ENCODE peak calls at places on chromosomes 1 and 21, in five cellular contexts. Z is HCT116, F is fibroblast of lung, P is mammary epithelial cell, B is MM.1S. S is an unnamed sample.

GRCh38 chr1:168653567-168653966 is 75.4 kb downstream of the DPT start:
- DNase-seq in Z (no peak), F (peak; percentile 89), P (peak; percentile 46), B (no peak), S (peak; percentile 85)

GRCh38 chr1:231799363-231799986 is 172.9 kb downstream of the DISC1 start:
- DNase-seq in Z (no peak), F (peak; percentile 60), P (no peak), B (no peak), S (peak; percentile 51)

GRCh38 chr1:59669752-59670312 is 144.9 kb upstream of the HOOK1 start:
- DNase-seq in Z (no peak), F (peak; percentile 77), P (peak; percentile 34), B (no peak), S (peak; percentile 66)

GRCh38 chr1:237181731-237182317 is 139.8 kb downstream of the RYR2 start:
- DNase-seq in Z (no peak), F (peak; percentile 1), P (no peak), B (no peak), S (no peak)

GRCh38 chr1:100428160-100428559 is 75.9 kb downstream of the CDC14A start:
- DNase-seq in Z (no peak), F (peak; percentile 5), P (no peak), B (no peak), S (no peak)

GRCh38 chr1:213374369-213374768 is 323.3 kb downstream of the RPS6KC1 start:
- DNase-seq in Z (peak; percentile 40), F (peak; percentile 21), P (peak; percentile 23), B (peak; percentile 68), S (peak; percentile 4)

GRCh38 chr1:30627994-30628393 is 95.4 kb downstream of the MATN1 start:
- DNase-seq in Z (no peak), F (no peak), P (no peak), B (no peak), S (no peak)

GRCh38 chr1:24152631-24153494 is 9.9 kb upstream of the IL22RA1 start:
- DNase-seq in Z (no peak), F (no peak), P (no peak), B (no peak), S (no peak)

GRCh38 chr1:186325239-186325638 is 49.8 kb downstream of the TPR start:
- DNase-seq in Z (peak; percentile 2), F (peak; percentile 11), P (no peak), B (no peak), S (no peak)

GRCh38 chr1:246724001-246724724 is at the start of gene SCCPDH:
- DNase-seq in Z (no peak), F (peak; percentile 70), P (peak; percentile 47), B (peak; percentile 72), S (peak; percentile 49)

GRCh38 chr1:91018006-91018405 is 3.8 kb downstream of the ZNF644 start:
- DNase-seq in Z (no peak), F (no peak), P (no peak), B (no peak), S (no peak)

GRCh38 chr1:44405041-44405803 is at the start of gene RNF220:
- DNase-seq in Z (peak; percentile 79), F (peak; percentile 76), P (peak; percentile 43), B (no peak), S (peak; percentile 71)

GRCh38 chr1:183609313-183609712 is 19.1 kb upstream of the NCF2 start:
- DNase-seq in Z (no peak), F (peak; percentile 65), P (peak; percentile 69), B (no peak), S (peak; percentile 55)

GRCh38 chr1:20184997-20185833 is 681 bp upstream of the UBXN10 start:
- DNase-seq in Z (no peak), F (no peak), P (no peak), B (no peak), S (no peak)

GRCh38 chr1:20187813-20188454 is 1.6 kb upstream of the PLA2G2C start:
- DNase-seq in Z (no peak), F (no peak), P (no peak), B (no peak), S (no peak)

GRCh38 chr1:20184481-20184900 is 1.4 kb upstream of the UBXN10 start:
- DNase-seq in Z (no peak), F (no peak), P (no peak), B (no peak), S (no peak)

GRCh38 chr1:20187103-20187812 is 940 bp upstream of the PLA2G2C start:
- DNase-seq in Z (no peak), F (no peak), P (no peak), B (no peak), S (no peak)

DNA sequence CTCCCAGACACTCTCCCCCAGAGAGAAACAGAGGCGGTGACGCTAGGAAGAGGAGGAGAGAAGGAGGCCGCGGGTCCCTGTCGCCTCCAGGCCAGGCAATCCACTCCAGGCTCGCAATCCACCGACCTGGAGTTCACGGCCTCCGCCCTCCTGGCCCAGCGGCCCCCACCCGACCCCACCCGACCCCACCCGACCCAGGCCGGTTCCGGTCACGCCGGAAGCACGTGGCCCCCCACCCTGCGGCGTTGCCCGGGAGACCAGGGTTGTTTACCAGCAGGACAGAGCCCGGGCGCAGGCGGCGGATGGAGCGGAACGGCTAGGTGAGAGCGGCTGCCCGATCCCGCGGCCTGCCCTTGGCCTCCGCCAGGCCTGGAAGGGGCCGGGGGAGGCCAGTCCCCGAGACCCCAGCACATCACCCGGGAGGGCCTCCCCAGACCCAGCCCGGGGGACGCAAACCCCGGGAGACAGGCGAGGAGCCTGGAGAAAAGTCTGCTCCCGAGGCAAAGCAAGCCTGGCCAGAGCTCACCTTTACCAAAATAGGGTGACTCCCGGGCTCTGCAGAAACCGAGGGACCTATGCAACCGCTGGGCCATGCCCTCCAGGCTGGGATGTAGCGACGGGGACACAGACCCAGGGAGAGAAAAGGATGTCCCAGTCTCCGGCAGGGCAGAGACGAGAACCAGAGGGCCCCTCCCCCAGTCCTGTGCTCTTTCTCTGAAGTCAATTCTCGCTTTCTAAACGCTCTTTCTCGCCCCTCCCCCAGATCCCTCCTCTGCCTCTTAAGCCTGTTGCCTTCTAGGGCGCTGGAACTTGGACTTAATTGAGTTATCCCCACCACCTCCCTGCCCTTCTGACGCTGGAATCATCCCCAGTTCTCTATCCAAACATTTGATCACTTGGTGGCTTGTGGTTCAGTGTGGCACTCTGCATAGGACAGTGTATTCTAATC is at the start of the genes PLA2G2C and UBXN10:
- DNase-seq in Z (no peak), F (no peak), P (no peak), B (no peak), S (no peak)
- TF ChIP-seq EZH2 in Z (no peak), F (peak; percentile 85), P (no peak), B (no peak), S (peak; percentile 82)

DNA sequence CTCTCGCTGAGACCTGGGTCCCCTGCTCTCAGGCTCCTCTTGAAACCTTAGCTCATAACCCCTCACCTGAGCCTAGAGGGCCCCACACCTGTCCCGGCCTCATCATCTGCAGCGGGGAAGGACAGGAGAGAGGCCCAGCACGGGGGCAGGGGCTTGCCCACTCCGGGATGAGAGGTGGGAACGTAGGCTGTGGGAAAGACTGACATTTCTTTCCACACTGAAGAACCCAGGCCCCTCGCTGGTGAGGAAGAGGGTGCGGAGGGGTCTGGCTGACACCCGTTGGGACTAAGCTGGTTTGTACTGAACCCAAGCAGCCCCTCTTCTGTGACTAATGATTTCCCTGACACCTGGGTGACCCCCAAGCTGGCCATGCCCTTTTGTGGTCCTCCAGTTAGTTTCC is 14.0 kb upstream of the NES start:
- DNase-seq in Z (no peak), F (no peak), P (no peak), B (no peak), S (no peak)
- H2AFZ ChIP-seq in Z (peak overlapping the region; percentile 35), F (no peak overlapping the region), P (peak overlapping the region; percentile 65), B (no peak overlapping the region), S (no peak overlapping the region)

GRCh38 chr21:15034126-15034848 is 30.5 kb downstream of the NRIP1 start:
- DNase-seq in Z (no peak), F (peak; percentile 72), P (no peak), B (no peak), S (peak; percentile 64)
- H3K9ac ChIP-seq in Z (no peak overlapping the region), F (no peak overlapping the region), P (no peak overlapping the region), B (no peak overlapping the region), S (peak overlapping the region; percentile 58)

GRCh38 chr1:234296481-234296880 is 76.8 kb upstream of the COA6 start:
- DNase-seq in Z (no peak), F (no peak), P (no peak), B (no peak), S (no peak)

GRCh38 chr1:234303231-234303630 is 70.0 kb upstream of the COA6 start:
- DNase-seq in Z (no peak), F (no peak), P (no peak), B (no peak), S (no peak)

GRCh38 chr1:234302334-234302962 is 70.8 kb upstream of the COA6 start:
- DNase-seq in Z (no peak), F (no peak), P (no peak), B (no peak), S (no peak)

GRCh38 chr1:234297668-234298067 is 75.6 kb upstream of the COA6 start:
- DNase-seq in Z (no peak), F (no peak), P (no peak), B (no peak), S (no peak)

GRCh38 chr1:234300096-234300495 is 73.2 kb upstream of the COA6 start:
- DNase-seq in Z (no peak), F (peak; percentile 75), P (no peak), B (no peak), S (peak; percentile 73)
- TF ChIP-seq EZH2 in Z (no peak), F (no peak), P (no peak), B (no peak), S (no peak)

GRCh38 chr1:80673935-80674597 is 1126.7 kb upstream of the ADGRL2 start:
- DNase-seq in Z (no peak), F (no peak), P (no peak), B (no peak), S (no peak)

GRCh38 chr1:80675469-80675868 is 1125.3 kb upstream of the ADGRL2 start:
- DNase-seq in Z (no peak), F (peak; percentile 13), P (no peak), B (no peak), S (peak; percentile 4)

GRCh38 chr1:80678438-80678837 is 1122.3 kb upstream of the ADGRL2 start:
- DNase-seq in Z (no peak), F (no peak), P (no peak), B (no peak), S (no peak)
- H2AFZ ChIP-seq in Z (no peak overlapping the region), F (no peak overlapping the region), P (no peak overlapping the region), B (no peak overlapping the region), S (no peak overlapping the region)

GRCh38 chr1:28259252-28259934 is at the start of gene SESN2:
- DNase-seq in Z (peak; percentile 96), F (peak; percentile 94), P (peak; percentile 99), B (peak; percentile 99), S (peak; percentile 89)

GRCh38 chr1:28258628-28259251 is 578 bp upstream of the SESN2 start:
- DNase-seq in Z (no peak), F (no peak), P (peak; percentile 41), B (no peak), S (no peak)

GRCh38 chr1:28257736-28258135 is 1.6 kb upstream of the SESN2 start:
- DNase-seq in Z (no peak), F (no peak), P (no peak), B (no peak), S (no peak)

GRCh38 chr1:28259935-28260802 is 851 bp downstream of the SESN2 start:
- DNase-seq in Z (no peak), F (peak; percentile 93), P (peak; percentile 87), B (peak; percentile 21), S (peak; percentile 87)

DNA sequence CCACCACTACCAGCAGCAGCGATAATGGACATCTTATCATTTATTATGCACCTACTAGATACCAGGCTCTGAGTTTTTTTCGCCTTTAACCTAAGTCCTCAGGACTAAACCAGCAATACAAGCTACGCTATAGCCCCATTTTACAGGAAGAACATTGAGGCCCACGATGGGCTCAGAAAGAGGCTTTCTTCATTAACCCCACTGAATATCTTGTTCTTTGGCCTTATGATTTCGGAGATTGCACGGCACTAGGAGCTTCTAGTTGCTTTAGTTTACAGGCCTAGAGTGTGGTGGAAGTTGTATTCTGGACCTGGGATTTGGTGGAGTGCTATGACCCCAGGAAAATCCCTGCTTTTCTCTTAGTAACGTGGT is 1.5 kb downstream of the SESN2 start:
- DNase-seq in Z (no peak), F (no peak), P (no peak), B (no peak), S (no peak)
- H3K9ac ChIP-seq in Z (no peak overlapping the region), F (peak overlapping the region; percentile 13), P (peak overlapping the region; percentile 63), B (no peak overlapping the region), S (peak overlapping the region; percentile 92)

S was measured in astrocyte.